ENCODE peak calls at places on chromosomes 13 and 19, in nine cellular contexts. M, K, T, A, Q, S, N, Z and H are unnamed samples.

GRCh38 chr19:4375164-4375619 is 25.2 kb downstream of the SH3GL1 start:
- DNase-seq in M (peak; percentile 80), K (no peak), T (peak; percentile 67), A (peak; percentile 38), Q (no peak), S (peak; percentile 49), N (peak; percentile 47), Z (no peak), H (peak; percentile 80)

GRCh38 chr13:65789815-65790214 is 1440.3 kb downstream of the PCDH9 start:
- DNase-seq in M (no peak), K (peak; percentile 59), T (no peak), A (no peak), Q (no peak), S (no peak), N (peak; percentile 10), Z (no peak), H (no peak)

GRCh38 chr13:34201050-34201913 is 383.3 kb downstream of the RFC3 start:
- DNase-seq in M (no peak), K (peak; percentile 61), T (no peak), A (no peak), Q (no peak), S (no peak), N (peak; percentile 89), Z (no peak), H (no peak)

GRCh38 chr13:100131863-100132574 is 43.1 kb downstream of the PCCA start:
- DNase-seq in M (no peak), K (peak; percentile 96), T (no peak), A (no peak), Q (no peak), S (no peak), N (peak; percentile 63), Z (peak; percentile 97), H (no peak)

GRCh38 chr13:87123987-87124784 is 547.0 kb upstream of the SLITRK5 start:
- DNase-seq in M (no peak), K (peak; percentile 100), T (peak; percentile 24), A (peak; percentile 44), Q (no peak), S (no peak), N (peak; percentile 62), Z (no peak), H (no peak)

GRCh38 chr13:40181203-40181845 is 485.1 kb downstream of the FOXO1 start:
- DNase-seq in M (peak; percentile 74), K (peak; percentile 17), T (peak; percentile 55), A (no peak), Q (no peak), S (no peak), N (peak; percentile 42), Z (peak; percentile 33), H (no peak)

GRCh38 chr19:34962281-34962944 is 1.6 kb downstream of the ZNF792 start:
- DNase-seq in M (no peak), K (peak; percentile 16), T (no peak), A (no peak), Q (no peak), S (no peak), N (no peak), Z (peak; percentile 95), H (no peak)

GRCh38 chr13:90594694-90595093 is 752.8 kb upstream of the MIR17HG start:
- DNase-seq in M (no peak), K (peak; percentile 23), T (no peak), A (no peak), Q (no peak), S (no peak), N (peak; percentile 13), Z (no peak), H (no peak)

GRCh38 chr13:93690139-93690538 is 463.5 kb downstream of the GPC6 start:
- DNase-seq in M (no peak), K (peak; percentile 46), T (no peak), A (no peak), Q (no peak), S (no peak), N (no peak), Z (no peak), H (no peak)

GRCh38 chr19:11624064-11624463 is 26.8 kb downstream of the ZNF627 start:
- DNase-seq in M (no peak), K (peak; percentile 35), T (no peak), A (no peak), Q (no peak), S (no peak), N (no peak), Z (no peak), H (no peak)

GRCh38 chr13:75633285-75633684 is 2.8 kb upstream of the LMO7 start:
- DNase-seq in M (no peak), K (peak; percentile 97), T (no peak), A (no peak), Q (no peak), S (no peak), N (no peak), Z (no peak), H (no peak)

GRCh38 chr19:4742717-4743646 is 19.3 kb upstream of the DPP9 start:
- DNase-seq in M (peak; percentile 51), K (no peak), T (no peak), A (no peak), Q (peak; percentile 51), S (peak; percentile 66), N (no peak), Z (no peak), H (no peak)

GRCh38 chr13:24273926-24274325 is 35.5 kb upstream of the C1QTNF9 start:
- DNase-seq in M (no peak), K (no peak), T (no peak), A (no peak), Q (no peak), S (no peak), N (no peak), Z (no peak), H (no peak)

GRCh38 chr13:113801289-113801961 is 42.4 kb downstream of the TMEM255B start:
- DNase-seq in M (no peak), K (no peak), T (no peak), A (no peak), Q (no peak), S (no peak), N (no peak), Z (no peak), H (no peak)

GRCh38 chr13:113946409-113947181 is 27.3 kb downstream of the C13orf46 start:
- DNase-seq in M (peak; percentile 11), K (no peak), T (no peak), A (peak; percentile 9), Q (no peak), S (no peak), N (no peak), Z (no peak), H (no peak)

GRCh38 chr19:13849991-13850909 is 26.7 kb upstream of the NANOS3 start:
- DNase-seq in M (peak; percentile 91), K (peak; percentile 71), T (peak; percentile 87), A (peak; percentile 92), Q (peak; percentile 92), S (peak; percentile 89), N (peak; percentile 83), Z (peak; percentile 82), H (peak; percentile 86)

GRCh38 chr19:50536662-50537305 is 23.1 kb upstream of the ASPDH start:
- DNase-seq in M (no peak), K (no peak), T (no peak), A (no peak), Q (no peak), S (no peak), N (no peak), Z (no peak), H (no peak)

GRCh38 chr19:13260883-13261653 is 110.9 kb downstream of the IER2 start:
- DNase-seq in M (peak; percentile 36), K (peak; percentile 93), T (peak; percentile 42), A (no peak), Q (no peak), S (peak; percentile 20), N (peak; percentile 49), Z (peak; percentile 57), H (no peak)

DNA sequence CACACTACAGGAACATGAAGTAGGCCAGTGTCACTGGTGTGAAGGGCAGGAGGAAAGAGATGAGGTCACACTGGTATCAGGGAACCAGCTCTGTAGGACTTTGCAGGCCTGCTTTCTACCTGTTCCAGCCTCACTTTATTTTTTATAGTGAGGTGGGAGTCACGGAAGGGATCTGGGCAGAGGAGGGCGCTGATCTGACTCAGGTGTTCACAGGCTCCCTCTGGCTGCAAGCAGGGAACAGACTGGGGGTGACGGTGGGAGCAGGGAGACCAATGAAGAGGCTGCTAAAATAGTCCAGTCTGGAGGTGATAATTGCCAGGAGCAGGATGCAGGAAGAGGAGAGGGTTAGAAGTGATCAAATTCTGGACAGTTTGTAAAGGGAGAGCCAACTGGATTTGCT is 2.8 kb downstream of the THAP8 start:
- DNase-seq in M (no peak), K (no peak), T (no peak), A (no peak), Q (no peak), S (no peak), N (peak; percentile 67), Z (no peak), H (no peak)
- TF ChIP-seq CTCF in M (no peak), K (peak; percentile 23), T (no peak), A (no peak), Q (no peak), S (no peak), N (peak; percentile 53), Z (no peak), H (no peak)

GRCh38 chr19:1032264-1032867 is 6.0 kb downstream of the CNN2 start:
- DNase-seq in M (no peak), K (no peak), T (no peak), A (no peak), Q (no peak), S (no peak), N (no peak), Z (no peak), H (no peak)
- H3K27ac ChIP-seq in M (no peak overlapping the region), K (no peak overlapping the region), T (no peak overlapping the region), A (no peak overlapping the region), Q (no peak overlapping the region), S (no peak overlapping the region), N (no peak overlapping the region), Z (no peak overlapping the region), H (no peak overlapping the region)

GRCh38 chr13:46386426-46386995 is 541 bp downstream of the RUBCNL start:
- DNase-seq in M (no peak), K (no peak), T (no peak), A (no peak), Q (no peak), S (no peak), N (no peak), Z (no peak), H (no peak)
- TF ChIP-seq POLR2A in M (no peak), K (no peak), T (no peak), A (no peak), Q (no peak), S (no peak), N (no peak), Z (no peak), H (no peak)

GRCh38 chr13:80055804-80056203 is 285.1 kb downstream of the SPRY2 start:
- DNase-seq in M (no peak), K (no peak), T (no peak), A (no peak), Q (no peak), S (no peak), N (no peak), Z (no peak), H (no peak)

GRCh38 chr13:80054806-80055205 is 286.1 kb downstream of the SPRY2 start:
- DNase-seq in M (no peak), K (peak; percentile 73), T (no peak), A (no peak), Q (no peak), S (no peak), N (no peak), Z (no peak), H (no peak)

DNA sequence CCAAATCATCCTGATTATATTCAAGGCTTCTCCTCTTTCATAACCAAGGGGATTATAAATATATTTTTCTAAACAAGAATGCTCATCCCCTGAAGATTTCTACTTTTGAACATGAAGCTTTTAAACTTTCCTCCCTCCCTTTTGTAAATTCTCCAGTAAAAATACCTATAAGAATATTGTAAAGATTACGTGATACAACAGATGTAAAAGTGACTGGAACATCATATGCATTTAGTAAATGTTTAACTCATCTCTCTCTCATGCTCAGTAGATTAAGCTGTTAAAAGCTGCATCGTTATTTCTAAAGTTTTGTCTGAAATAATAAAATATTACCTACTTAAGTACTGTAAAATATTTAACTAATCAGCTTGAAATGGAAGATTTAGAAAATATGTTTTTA is 281.1 kb downstream of the SPRY2 start:
- DNase-seq in M (no peak), K (no peak), T (no peak), A (no peak), Q (no peak), S (no peak), N (no peak), Z (no peak), H (no peak)
- TF ChIP-seq CTCF in M (no peak), K (no peak), T (no peak), A (no peak), Q (no peak), S (no peak), N (no peak), Z (no peak), H (no peak)